ENCODE peak calls at places on chromosomes 5 and 9, in four cellular contexts. O is activated CD8-positive, alpha-beta memory T cell treated with anti-CD3 and anti-CD28 coated beads for 48 hours; D is AG04450; A is D341Med. P is an unnamed sample.

GRCh38 chr5:66987540-66987939 is 209.1 kb downstream of the CD180 start:
- DNase-seq in O (no peak), D (no peak), A (no peak), P (no peak)

GRCh38 chr5:76257225-76257833 is 145.8 kb upstream of the IQGAP2 start:
- DNase-seq in O (no peak), D (no peak), A (no peak), P (no peak)

GRCh38 chr9:113360242-113360842 is 11.0 kb downstream of the BSPRY start:
- DNase-seq in O (no peak), D (no peak), A (no peak), P (no peak)

GRCh38 chr5:109659901-109660300 is 29.8 kb upstream of the MAN2A1 start:
- DNase-seq in O (no peak), D (no peak), A (no peak), P (no peak)

GRCh38 chr5:133895979-133896378 is 72.4 kb downstream of the C5orf15 start:
- DNase-seq in O (no peak), D (no peak), A (no peak), P (no peak)

GRCh38 chr9:9612270-9612669 is 1000.5 kb downstream of the PTPRD start:
- DNase-seq in O (no peak), D (no peak), A (no peak), P (no peak)

GRCh38 chr9:124212381-124213050 is 45.2 kb upstream of the NEK6 start:
- DNase-seq in O (no peak), D (no peak), A (no peak), P (no peak)

GRCh38 chr9:111148390-111148993 is 110.2 kb upstream of the LPAR1 start:
- DNase-seq in O (no peak), D (no peak), A (no peak), P (peak; percentile 23)

GRCh38 chr9:96020300-96020821 is 144.9 kb downstream of the ERCC6L2 start:
- DNase-seq in O (no peak), D (no peak), A (no peak), P (no peak)

GRCh38 chr5:178785999-178786398 is 55.5 kb upstream of the ZNF354A start:
- DNase-seq in O (no peak), D (no peak), A (no peak), P (no peak)

GRCh38 chr9:113317777-113318176 is 14.6 kb upstream of the RNF183 start:
- DNase-seq in O (no peak), D (no peak), A (no peak), P (no peak)

P was measured in AG09319.